ENCODE peak calls at places on chromosomes 12 and 14, in four cellular contexts. A is HEK293T, K is K562, Y is HepG2. I is an unnamed sample.

GRCh38 chr12:26162174-26162573 is 33.2 kb upstream of the SSPN start:
- DNase-seq in A (no peak), K (no peak), Y (no peak), I (no peak)

GRCh38 chr12:108967869-108968540 is 52.9 kb downstream of the SVOP start:
- DNase-seq in A (peak; percentile 52), K (peak; percentile 57), Y (peak; percentile 65), I (no peak)

GRCh38 chr12:7837366-7837765 is 35.3 kb downstream of the SLC2A14 start:
- DNase-seq in A (no peak), K (no peak), Y (no peak), I (no peak)

GRCh38 chr12:107894589-107894988 is 120.1 kb downstream of the ASCL4 start:
- DNase-seq in A (no peak), K (no peak), Y (no peak), I (no peak)

GRCh38 chr14:77111021-77111420 is 13.0 kb downstream of the CIPC start:
- DNase-seq in A (no peak), K (no peak), Y (no peak), I (no peak)

GRCh38 chr12:100268835-100269564 is 2.0 kb downstream of the SCYL2 start:
- DNase-seq in A (no peak), K (no peak), Y (no peak), I (no peak)

GRCh38 chr14:38309522-38310262 is 53.8 kb upstream of the CLEC14A start:
- DNase-seq in A (no peak), K (no peak), Y (no peak), I (no peak)

GRCh38 chr12:98998697-98999299 is 353.7 kb downstream of the APAF1 start:
- DNase-seq in A (peak; percentile 48), K (peak; percentile 40), Y (peak; percentile 21), I (no peak)

GRCh38 chr12:26153421-26154154 is 28.8 kb upstream of the BHLHE41 start:
- DNase-seq in A (no peak), K (no peak), Y (peak; percentile 75), I (no peak)

GRCh38 chr14:49995162-49995561 is 102.3 kb downstream of the ARF6 start:
- DNase-seq in A (no peak), K (no peak), Y (no peak), I (no peak)

GRCh38 chr14:21346532-21347135 is 37.2 kb downstream of the SUPT16H start:
- DNase-seq in A (no peak), K (no peak), Y (no peak), I (no peak)

GRCh38 chr12:111444314-111444705 is 38.6 kb downstream of the SH2B3 start:
- DNase-seq in A (no peak), K (no peak), Y (no peak), I (peak; percentile 86)

GRCh38 chr12:130014485-130014807 is 110.6 kb upstream of the TMEM132D start:
- DNase-seq in A (no peak), K (no peak), Y (no peak), I (no peak)

GRCh38 chr12:71243375-71243774 is 85.6 kb upstream of the TSPAN8 start:
- DNase-seq in A (no peak), K (no peak), Y (no peak), I (no peak)
- TF ChIP-seq FOXK2 in A (no peak), K (no peak), Y (no peak), I (no peak)

GRCh38 chr14:88961214-88961613 is 136.8 kb downstream of the TTC8 start:
- DNase-seq in A (no peak), K (no peak), Y (no peak), I (no peak)
- TF ChIP-seq FOXK2 in A (no peak), K (no peak), Y (no peak), I (no peak)

GRCh38 chr14:106619618-106620017 is 1093.2 kb downstream of the TMEM121 start:
- DNase-seq in A (no peak), K (no peak), Y (no peak), I (no peak)

GRCh38 chr14:106620368-106620767 is 1094.0 kb downstream of the TMEM121 start:
- DNase-seq in A (no peak), K (no peak), Y (no peak), I (no peak)

GRCh38 chr14:106625181-106625580 is 1098.8 kb downstream of the TMEM121 start:
- DNase-seq in A (no peak), K (no peak), Y (no peak), I (no peak)

GRCh38 chr14:106622200-106622745 is 1095.9 kb downstream of the TMEM121 start:
- DNase-seq in A (no peak), K (no peak), Y (no peak), I (no peak)
- TF ChIP-seq FOXK2 in A (no peak), K (no peak), Y (no peak), I (no peak)

DNA sequence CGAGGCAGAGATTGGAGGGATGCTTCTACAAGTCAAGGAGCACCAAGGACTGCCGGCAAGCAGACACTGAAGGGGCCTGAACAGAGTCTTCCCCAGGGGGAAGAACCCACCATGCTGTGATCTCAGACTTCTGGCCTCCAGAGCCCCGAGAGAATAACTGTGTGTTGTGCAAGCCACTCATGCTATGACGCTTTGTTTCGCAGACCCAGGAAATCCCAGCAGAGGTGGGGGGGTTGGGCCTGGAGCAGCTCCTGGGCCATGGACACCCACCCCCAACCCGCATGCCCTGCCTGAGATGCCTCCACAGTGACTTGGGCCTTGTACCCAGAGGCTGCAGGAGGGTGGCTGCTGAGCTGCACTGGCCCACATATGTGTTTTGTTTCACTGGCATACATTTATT is 31.2 kb downstream of the ARL6IP4 start:
- DNase-seq in A (no peak), K (no peak), Y (no peak), I (no peak)
- TF ChIP-seq FOXK2 in A (no peak), K (no peak), Y (no peak), I (no peak)

DNA sequence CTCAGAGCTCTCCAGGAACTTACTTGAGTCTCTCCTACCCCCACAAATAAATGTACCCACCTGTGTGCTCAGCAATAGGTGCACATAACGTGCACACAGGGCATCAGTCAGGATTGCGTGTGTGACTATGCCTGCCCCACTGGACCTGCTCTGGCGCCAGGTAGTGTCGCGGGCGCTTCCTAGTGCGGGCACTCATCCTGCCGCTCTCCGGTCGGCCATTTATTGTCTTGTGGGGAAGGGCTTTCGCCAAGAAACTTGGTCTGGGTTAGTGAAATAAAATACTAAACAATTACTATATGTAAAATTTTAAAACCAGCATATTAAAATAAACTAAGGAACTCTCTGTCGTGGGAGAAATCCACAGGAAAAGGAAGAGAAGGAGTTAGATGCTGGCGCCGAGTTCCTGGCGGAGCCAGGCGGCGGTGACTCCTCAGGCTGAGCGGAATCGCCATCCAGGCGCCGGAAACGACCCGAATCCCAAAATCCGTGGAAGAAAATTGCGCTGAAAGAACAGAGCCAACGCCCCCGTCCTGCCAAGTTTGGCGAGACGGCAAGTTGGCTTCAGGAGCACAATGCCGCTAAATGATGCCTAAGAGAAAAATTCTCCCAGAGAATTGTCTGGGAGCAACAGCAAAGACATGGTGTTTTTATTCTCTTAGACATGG is 7.9 kb upstream of the HOXC13 start:
- DNase-seq in A (no peak), K (no peak), Y (no peak), I (no peak)
- TF ChIP-seq FOXK2 in A (no peak), K (no peak), Y (no peak), I (no peak)

GRCh38 chr12:92943482-92944250 is 14.6 kb upstream of the EEA1 start:
- DNase-seq in A (no peak), K (no peak), Y (peak; percentile 66), I (no peak)

GRCh38 chr12:92947589-92948215 is 18.6 kb upstream of the EEA1 start:
- DNase-seq in A (no peak), K (no peak), Y (peak; percentile 81), I (no peak)

GRCh38 chr12:92942905-92943304 is 13.8 kb upstream of the EEA1 start:
- DNase-seq in A (no peak), K (no peak), Y (no peak), I (no peak)

GRCh38 chr12:92949466-92949865 is 20.4 kb upstream of the EEA1 start:
- DNase-seq in A (no peak), K (no peak), Y (no peak), I (no peak)

GRCh38 chr12:92945659-92946220 is 16.6 kb upstream of the EEA1 start:
- DNase-seq in A (no peak), K (no peak), Y (peak; percentile 95), I (no peak)
- TF ChIP-seq FOXK2 in A (no peak), K (no peak), Y (peak; percentile 87), I (no peak)

GRCh38 chr12:3186546-3187237 is 109.5 kb downstream of the TSPAN9 start:
- DNase-seq in A (no peak), K (no peak), Y (no peak), I (peak; percentile 21)
- TF ChIP-seq FOXK2 in A (no peak), K (no peak), Y (no peak), I (no peak)